ENCODE peak calls at places on chromosomes 11 and 22, in seven cellular contexts. O, R, M, W, N, L and S are unnamed samples.

GRCh38 chr11:72511393-72512047 is 77.2 kb upstream of the CLPB start:
- DNase-seq in O (no peak), R (no peak), M (no peak), W (no peak), N (no peak), L (no peak), S (no peak)

GRCh38 chr22:48263431-48263765 is 1500.9 kb downstream of the TBC1D22A start:
- DNase-seq in O (no peak), R (no peak), M (no peak), W (no peak), N (no peak), L (no peak), S (no peak)

GRCh38 chr11:88016392-88017020 is 158.7 kb downstream of the RAB38 start:
- DNase-seq in O (peak; percentile 78), R (peak; percentile 78), M (peak; percentile 28), W (peak; percentile 27), N (peak; percentile 55), L (peak; percentile 27), S (peak; percentile 89)

GRCh38 chr11:71339178-71339881 is 87.0 kb upstream of the SHANK2 start:
- DNase-seq in O (no peak), R (no peak), M (no peak), W (no peak), N (no peak), L (no peak), S (no peak)

GRCh38 chr11:87722756-87723599 is 452.3 kb downstream of the RAB38 start:
- DNase-seq in O (no peak), R (peak; percentile 7), M (peak; percentile 5), W (no peak), N (peak; percentile 66), L (peak; percentile 13), S (no peak)

GRCh38 chr11:48055292-48056132 is 75.2 kb downstream of the PTPRJ start:
- DNase-seq in O (no peak), R (peak; percentile 34), M (no peak), W (no peak), N (no peak), L (no peak), S (peak; percentile 98)

GRCh38 chr11:112555491-112556364 is 295.1 kb upstream of the PLET1 start:
- DNase-seq in O (peak; percentile 8), R (peak; percentile 21), M (peak; percentile 66), W (no peak), N (peak; percentile 94), L (peak; percentile 65), S (peak; percentile 11)

GRCh38 chr11:128331317-128331716 is 256.0 kb downstream of the ETS1 start:
- DNase-seq in O (no peak), R (no peak), M (no peak), W (no peak), N (no peak), L (no peak), S (no peak)

GRCh38 chr11:86741489-86742435 is 58.6 kb upstream of the PRSS23 start:
- DNase-seq in O (no peak), R (peak; percentile 81), M (no peak), W (no peak), N (no peak), L (no peak), S (no peak)

GRCh38 chr11:108364159-108364558 is 103.2 kb downstream of the C11orf65 start:
- DNase-seq in O (no peak), R (no peak), M (no peak), W (no peak), N (no peak), L (no peak), S (no peak)

GRCh38 chr22:28019881-28020861 is 101.1 kb upstream of the PITPNB start:
- DNase-seq in O (peak; percentile 21), R (peak; percentile 30), M (peak; percentile 89), W (no peak), N (peak; percentile 97), L (peak; percentile 78), S (peak; percentile 67)

GRCh38 chr11:72326151-72326842 is 82.3 kb upstream of the PHOX2A start:
- DNase-seq in O (no peak), R (no peak), M (peak; percentile 71), W (no peak), N (no peak), L (peak; percentile 67), S (no peak)

GRCh38 chr11:115317428-115318185 is 186.6 kb downstream of the CADM1 start:
- DNase-seq in O (no peak), R (no peak), M (no peak), W (no peak), N (no peak), L (no peak), S (no peak)

GRCh38 chr11:101825551-101825950 is 89.3 kb upstream of the CEP126 start:
- DNase-seq in O (no peak), R (no peak), M (no peak), W (no peak), N (no peak), L (no peak), S (no peak)

GRCh38 chr11:86802601-86803051 is 2.3 kb downstream of the PRSS23 start:
- DNase-seq in O (peak; percentile 53), R (peak; percentile 40), M (peak; percentile 43), W (no peak), N (no peak), L (peak; percentile 14), S (peak; percentile 80)

GRCh38 chr22:49768961-49769690 is 58.5 kb downstream of the BRD1 start:
- DNase-seq in O (no peak), R (no peak), M (peak; percentile 40), W (no peak), N (peak; percentile 47), L (no peak), S (no peak)

GRCh38 chr11:22669368-22669767 is 3.0 kb downstream of the GAS2 start:
- DNase-seq in O (no peak), R (no peak), M (no peak), W (no peak), N (no peak), L (no peak), S (no peak)

GRCh38 chr11:112773256-112773655 is 188.0 kb upstream of the NCAM1 start:
- DNase-seq in O (no peak), R (no peak), M (no peak), W (no peak), N (no peak), L (no peak), S (no peak)

GRCh38 chr11:94948070-94948617 is 25.2 kb downstream of the CWC15 start:
- DNase-seq in O (no peak), R (no peak), M (no peak), W (no peak), N (no peak), L (no peak), S (no peak)

GRCh38 chr22:17980638-17981051 is 43.7 kb downstream of the MICAL3 start:
- DNase-seq in O (no peak), R (no peak), M (peak; percentile 63), W (no peak), N (no peak), L (peak; percentile 92), S (no peak)

GRCh38 chr22:46536559-46537220 is 730 bp downstream of the CELSR1 start:
- DNase-seq in O (no peak), R (no peak), M (peak; percentile 66), W (no peak), N (peak; percentile 64), L (no peak), S (no peak)

GRCh38 chr11:110450246-110450645 is 20.5 kb downstream of the FDX1 start:
- DNase-seq in O (no peak), R (no peak), M (no peak), W (no peak), N (no peak), L (no peak), S (no peak)

GRCh38 chr11:126751242-126751641 is 249.3 kb downstream of the KIRREL3 start:
- DNase-seq in O (no peak), R (no peak), M (no peak), W (no peak), N (no peak), L (no peak), S (no peak)

GRCh38 chr11:126756416-126756815 is 244.2 kb downstream of the KIRREL3 start:
- DNase-seq in O (no peak), R (no peak), M (no peak), W (no peak), N (no peak), L (no peak), S (no peak)

GRCh38 chr11:126755494-126755893 is 245.1 kb downstream of the KIRREL3 start:
- DNase-seq in O (no peak), R (no peak), M (no peak), W (no peak), N (no peak), L (no peak), S (no peak)

GRCh38 chr11:126753990-126754389 is 246.6 kb downstream of the KIRREL3 start:
- DNase-seq in O (no peak), R (no peak), M (peak; percentile 36), W (no peak), N (no peak), L (no peak), S (no peak)

DNA sequence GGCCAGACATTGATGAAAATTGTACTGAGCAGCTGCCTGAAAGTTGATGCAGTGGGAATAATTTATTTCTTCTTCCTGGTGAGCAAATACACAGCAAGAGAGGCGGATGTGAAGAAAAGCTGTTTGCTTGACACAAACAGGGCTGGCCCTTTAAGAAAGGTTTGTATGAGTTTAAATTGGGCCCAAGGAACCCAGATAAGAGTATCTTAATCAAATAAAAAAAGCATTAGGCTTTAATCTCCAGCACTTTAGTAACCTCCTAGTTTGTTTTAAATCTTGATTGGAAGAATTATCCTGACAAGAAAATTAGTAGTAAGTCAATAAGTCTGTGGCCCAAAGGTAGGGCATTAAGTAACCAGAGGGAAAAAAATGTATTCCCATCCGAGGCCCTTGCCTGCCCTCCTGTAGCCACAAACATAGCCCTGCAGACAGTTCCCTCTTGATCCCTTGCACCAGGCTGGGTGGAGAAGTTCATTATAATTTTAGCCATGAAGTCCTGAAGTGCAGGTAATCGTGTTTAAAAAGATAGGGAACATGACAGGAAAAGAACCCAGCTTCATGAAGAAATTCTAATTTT is 245.6 kb downstream of the KIRREL3 start:
- DNase-seq in O (no peak), R (no peak), M (no peak), W (no peak), N (no peak), L (no peak), S (no peak)
- TF ChIP-seq JUND in O (no peak), R (no peak), M (no peak), W (no peak), N (no peak), L (no peak), S (no peak)

DNA sequence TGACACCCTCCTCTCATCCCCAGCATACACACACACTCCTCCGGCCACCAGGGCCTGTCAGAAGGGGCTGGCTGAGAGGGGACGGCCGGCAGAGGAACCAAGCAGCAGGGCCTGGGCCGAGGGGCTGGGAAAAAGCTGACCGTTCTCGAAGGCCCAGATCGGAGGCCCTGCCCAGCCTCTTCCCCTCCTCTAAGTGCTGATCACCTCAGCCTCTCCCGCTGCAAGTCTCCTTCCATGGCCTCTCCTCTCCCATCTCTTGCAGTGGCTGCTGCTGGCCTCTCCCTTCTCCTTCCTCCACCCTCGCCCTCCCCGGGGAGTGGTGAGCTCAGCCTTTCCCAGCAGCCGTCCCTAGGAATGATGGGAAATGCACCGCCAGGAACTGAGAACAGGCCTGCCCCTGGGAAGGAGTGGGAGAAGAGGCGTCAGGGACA is 39.6 kb downstream of the ARRB1 start:
- DNase-seq in O (no peak), R (no peak), M (peak; percentile 54), W (no peak), N (no peak), L (no peak), S (no peak)
- TF ChIP-seq JUND in O (no peak), R (no peak), M (no peak), W (no peak), N (no peak), L (no peak), S (no peak)

GRCh38 chr11:35897019-35897418 is 46.8 kb upstream of the LDLRAD3 start:
- DNase-seq in O (no peak), R (no peak), M (no peak), W (no peak), N (no peak), L (no peak), S (no peak)
- TF ChIP-seq JUND in O (no peak), R (no peak), M (no peak), W (no peak), N (no peak), L (no peak), S (no peak)

GRCh38 chr11:13030857-13031256 is 21.7 kb downstream of the RASSF10 start:
- DNase-seq in O (no peak), R (peak; percentile 14), M (peak; percentile 20), W (no peak), N (no peak), L (no peak), S (no peak)
- TF ChIP-seq JUND in O (no peak), R (no peak), M (no peak), W (no peak), N (no peak), L (no peak), S (no peak)